ENCODE peak calls at places on chromosomes 12 and 14, in seven cellular contexts. One of them, this sample, is unnamed.

GRCh38 chr14:103126873-103127304 is 3.6 kb downstream of the TNFAIP2 start:
- DNase-seq in transverse colon: peak; percentile 71
- DNase-seq in body of pancreas: peak; percentile 87
- DNase-seq in tibial nerve: no peak
- DNase-seq in esophagus squamous epithelium: no peak
- DNase-seq in esophagus muscularis mucosa: no peak
- DNase-seq in HCT116: no peak
- DNase-seq in this sample: no peak

GRCh38 chr12:5511644-5512584 is 80.0 kb downstream of the NTF3 start:
- DNase-seq in esophagus muscularis mucosa: no peak
- DNase-seq in HCT116: peak; percentile 18
- DNase-seq in tibial nerve: no peak
- DNase-seq in transverse colon: peak; percentile 34
- DNase-seq in esophagus squamous epithelium: no peak
- DNase-seq in body of pancreas: no peak
- DNase-seq in this sample: peak; percentile 18

GRCh38 chr12:113740699-113741098 is 225.4 kb downstream of the RBM19 start:
- DNase-seq in tibial nerve: no peak
- DNase-seq in esophagus squamous epithelium: no peak
- DNase-seq in transverse colon: no peak
- DNase-seq in esophagus muscularis mucosa: no peak
- DNase-seq in body of pancreas: no peak
- DNase-seq in HCT116: no peak
- DNase-seq in this sample: no peak

GRCh38 chr14:105089746-105090492 is 24.7 kb upstream of the GPR132 start:
- DNase-seq in esophagus muscularis mucosa: no peak
- DNase-seq in tibial nerve: no peak
- DNase-seq in transverse colon: no peak
- DNase-seq in body of pancreas: no peak
- DNase-seq in esophagus squamous epithelium: no peak
- DNase-seq in HCT116: no peak
- DNase-seq in this sample: no peak

GRCh38 chr14:64671591-64671990 is 32.6 kb upstream of the PLEKHG3 start:
- DNase-seq in esophagus squamous epithelium: no peak
- DNase-seq in tibial nerve: no peak
- DNase-seq in esophagus muscularis mucosa: no peak
- DNase-seq in HCT116: peak; percentile 60
- DNase-seq in transverse colon: no peak
- DNase-seq in body of pancreas: peak; percentile 52
- DNase-seq in this sample: peak; percentile 84

GRCh38 chr14:51605575-51605974 is 46.1 kb upstream of the FRMD6 start:
- DNase-seq in HCT116: no peak
- DNase-seq in body of pancreas: no peak
- DNase-seq in esophagus muscularis mucosa: no peak
- DNase-seq in esophagus squamous epithelium: no peak
- DNase-seq in transverse colon: no peak
- DNase-seq in tibial nerve: no peak
- DNase-seq in this sample: no peak

GRCh38 chr14:92615451-92615850 is 101.9 kb downstream of the RIN3 start:
- DNase-seq in esophagus squamous epithelium: no peak
- DNase-seq in body of pancreas: no peak
- DNase-seq in tibial nerve: no peak
- DNase-seq in esophagus muscularis mucosa: no peak
- DNase-seq in HCT116: no peak
- DNase-seq in transverse colon: no peak
- DNase-seq in this sample: peak; percentile 14

GRCh38 chr12:172732-173161 is 41.2 kb downstream of the SLC6A12 start:
- DNase-seq in esophagus muscularis mucosa: no peak
- DNase-seq in transverse colon: no peak
- DNase-seq in esophagus squamous epithelium: no peak
- DNase-seq in HCT116: no peak
- DNase-seq in tibial nerve: no peak
- DNase-seq in body of pancreas: no peak
- DNase-seq in this sample: peak; percentile 73

GRCh38 chr14:104140213-104140462 is 1.8 kb downstream of the KIF26A start:
- DNase-seq in HCT116: no peak
- DNase-seq in esophagus squamous epithelium: no peak
- DNase-seq in transverse colon: no peak
- DNase-seq in esophagus muscularis mucosa: no peak
- DNase-seq in tibial nerve: no peak
- DNase-seq in body of pancreas: no peak
- DNase-seq in this sample: no peak

GRCh38 chr14:92443741-92444140 is 69.8 kb upstream of the RIN3 start:
- DNase-seq in esophagus muscularis mucosa: no peak
- DNase-seq in HCT116: no peak
- DNase-seq in tibial nerve: no peak
- DNase-seq in body of pancreas: no peak
- DNase-seq in esophagus squamous epithelium: no peak
- DNase-seq in transverse colon: no peak
- DNase-seq in this sample: no peak

GRCh38 chr12:19186722-19187661 is 57.5 kb downstream of the PLEKHA5 start:
- DNase-seq in body of pancreas: peak; percentile 13
- DNase-seq in tibial nerve: peak; percentile 32
- DNase-seq in transverse colon: no peak
- DNase-seq in HCT116: peak; percentile 31
- DNase-seq in esophagus squamous epithelium: no peak
- DNase-seq in esophagus muscularis mucosa: no peak
- DNase-seq in this sample: peak; percentile 69

GRCh38 chr14:80792756-80793155 is 148.8 kb downstream of the CEP128 start:
- DNase-seq in tibial nerve: no peak
- DNase-seq in esophagus squamous epithelium: no peak
- DNase-seq in body of pancreas: no peak
- DNase-seq in esophagus muscularis mucosa: no peak
- DNase-seq in transverse colon: no peak
- DNase-seq in HCT116: no peak
- DNase-seq in this sample: no peak

GRCh38 chr14:56065621-56066295 is 52.5 kb upstream of the PELI2 start:
- DNase-seq in body of pancreas: no peak
- DNase-seq in esophagus squamous epithelium: no peak
- DNase-seq in esophagus muscularis mucosa: no peak
- DNase-seq in HCT116: no peak
- DNase-seq in tibial nerve: no peak
- DNase-seq in transverse colon: no peak
- DNase-seq in this sample: no peak

GRCh38 chr12:112196476-112196875 is 71.1 kb downstream of the TRAFD1 start:
- DNase-seq in HCT116: no peak
- DNase-seq in tibial nerve: no peak
- DNase-seq in transverse colon: no peak
- DNase-seq in esophagus muscularis mucosa: no peak
- DNase-seq in body of pancreas: no peak
- DNase-seq in esophagus squamous epithelium: no peak
- DNase-seq in this sample: no peak

GRCh38 chr12:32069071-32069470 is 37.6 kb upstream of the BICD1 start:
- DNase-seq in body of pancreas: no peak
- DNase-seq in HCT116: no peak
- DNase-seq in esophagus muscularis mucosa: no peak
- DNase-seq in tibial nerve: no peak
- DNase-seq in esophagus squamous epithelium: no peak
- DNase-seq in transverse colon: no peak
- DNase-seq in this sample: no peak

GRCh38 chr12:78530065-78530765 is 334.4 kb upstream of the SYT1 start:
- DNase-seq in body of pancreas: peak; percentile 9
- DNase-seq in tibial nerve: no peak
- DNase-seq in HCT116: no peak
- DNase-seq in esophagus muscularis mucosa: no peak
- DNase-seq in transverse colon: no peak
- DNase-seq in esophagus squamous epithelium: no peak
- DNase-seq in this sample: no peak

GRCh38 chr12:114248527-114248926 is 157.4 kb downstream of the TBX5 start:
- DNase-seq in HCT116: no peak
- DNase-seq in transverse colon: no peak
- DNase-seq in esophagus squamous epithelium: no peak
- DNase-seq in body of pancreas: no peak
- DNase-seq in tibial nerve: no peak
- DNase-seq in esophagus muscularis mucosa: no peak
- DNase-seq in this sample: no peak

GRCh38 chr14:100303179-100303578 is 3.1 kb downstream of the SLC25A29 start:
- DNase-seq in transverse colon: no peak
- DNase-seq in esophagus muscularis mucosa: no peak
- DNase-seq in body of pancreas: no peak
- DNase-seq in tibial nerve: no peak
- DNase-seq in esophagus squamous epithelium: no peak
- DNase-seq in HCT116: no peak
- DNase-seq in this sample: peak; percentile 42

GRCh38 chr12:108514468-108514972 is 557 bp upstream of the FICD start:
- DNase-seq in tibial nerve: no peak
- DNase-seq in transverse colon: no peak
- DNase-seq in esophagus squamous epithelium: no peak
- DNase-seq in HCT116: no peak
- DNase-seq in body of pancreas: no peak
- DNase-seq in esophagus muscularis mucosa: no peak
- DNase-seq in this sample: no peak

DNA sequence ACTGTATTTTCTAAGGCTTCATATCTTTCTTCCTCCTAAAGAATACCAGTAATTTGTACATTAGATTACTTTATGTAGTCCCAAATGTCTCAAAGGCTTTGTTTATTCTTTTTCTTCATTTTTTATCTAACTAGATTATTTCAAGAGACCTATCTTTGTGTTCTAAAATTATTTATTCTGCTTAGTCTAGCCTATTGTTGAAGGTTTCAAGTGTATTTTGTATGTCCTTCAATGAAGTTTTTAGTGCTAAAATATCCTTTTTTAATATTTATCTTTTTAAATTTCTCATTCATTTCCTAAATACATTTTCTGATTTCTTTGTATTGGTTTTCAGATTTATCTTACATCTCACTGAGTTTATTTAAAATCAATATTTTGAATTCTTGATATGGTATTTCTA is 25.8 kb downstream of the OR4N5 start:
- DNase-seq in HCT116: no peak
- DNase-seq in esophagus squamous epithelium: no peak
- DNase-seq in body of pancreas: no peak
- DNase-seq in esophagus muscularis mucosa: no peak
- DNase-seq in tibial nerve: no peak
- DNase-seq in transverse colon: no peak
- DNase-seq in this sample: no peak
- H3K4me3 ChIP-seq in HCT116: no peak overlapping the region
- H3K4me3 ChIP-seq in esophagus squamous epithelium: no peak overlapping the region
- H3K4me3 ChIP-seq in body of pancreas: no peak overlapping the region
- H3K4me3 ChIP-seq in esophagus muscularis mucosa: no peak overlapping the region
- H3K4me3 ChIP-seq in tibial nerve: no peak overlapping the region
- H3K4me3 ChIP-seq in transverse colon: no peak overlapping the region
- H3K4me3 ChIP-seq in this sample: no peak overlapping the region

DNA sequence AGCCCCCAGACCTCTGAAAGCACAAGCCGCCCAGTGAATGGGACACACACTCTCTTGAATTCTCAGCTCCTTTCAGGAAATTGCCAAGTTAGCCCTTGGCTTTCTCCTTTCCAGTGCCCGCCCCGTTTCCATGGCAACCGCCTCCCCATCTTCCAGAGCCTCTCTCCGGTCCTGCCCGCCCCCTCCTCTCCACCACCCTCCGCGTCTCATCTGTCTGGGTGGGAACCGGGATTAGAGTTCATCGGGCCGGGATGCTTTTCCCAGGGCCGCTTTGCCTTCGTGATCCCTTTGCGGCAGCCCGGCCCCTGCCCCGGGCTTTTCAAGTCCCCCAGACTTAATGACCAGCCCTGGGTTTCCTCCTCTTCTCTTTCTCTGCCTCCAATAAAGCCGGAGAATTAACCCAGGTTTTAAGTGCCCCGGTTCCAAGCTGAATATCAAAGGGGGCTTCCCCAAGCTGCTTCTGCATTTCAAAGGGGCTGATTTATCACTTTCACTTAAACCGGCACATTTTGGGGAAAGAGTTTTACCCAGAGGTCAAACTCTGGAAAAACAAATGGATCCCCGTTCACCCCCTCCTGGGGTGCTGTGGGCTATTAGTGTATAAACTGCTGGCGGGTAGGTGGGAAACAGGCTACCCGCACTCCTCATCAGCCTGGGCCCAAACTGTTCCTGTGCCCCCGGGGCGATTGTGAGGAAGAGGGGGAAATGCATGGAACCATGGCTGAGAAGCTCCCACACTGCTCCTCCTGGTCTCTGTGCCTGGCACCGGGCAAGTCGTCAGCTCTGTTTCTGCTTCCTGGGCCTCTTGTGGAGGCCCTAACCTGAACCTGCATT is 101.6 kb downstream of the ZFP36L1 start:
- DNase-seq in HCT116: no peak
- DNase-seq in esophagus squamous epithelium: no peak
- DNase-seq in tibial nerve: no peak
- DNase-seq in body of pancreas: no peak
- DNase-seq in esophagus muscularis mucosa: no peak
- DNase-seq in transverse colon: no peak
- DNase-seq in this sample: no peak
- TF ChIP-seq POLR2A in HCT116: no peak
- TF ChIP-seq POLR2A in esophagus squamous epithelium: no peak
- TF ChIP-seq POLR2A in tibial nerve: no peak
- TF ChIP-seq POLR2A in body of pancreas: no peak
- TF ChIP-seq POLR2A in esophagus muscularis mucosa: no peak
- TF ChIP-seq POLR2A in transverse colon: no peak
- TF ChIP-seq POLR2A in this sample: no peak

GRCh38 chr12:22228022-22228875 is 106.3 kb downstream of the ST8SIA1 start:
- DNase-seq in tibial nerve: no peak
- DNase-seq in HCT116: no peak
- DNase-seq in esophagus squamous epithelium: no peak
- DNase-seq in transverse colon: no peak
- DNase-seq in esophagus muscularis mucosa: no peak
- DNase-seq in body of pancreas: no peak
- DNase-seq in this sample: no peak
- H3K4me3 ChIP-seq in tibial nerve: no peak overlapping the region
- H3K4me3 ChIP-seq in HCT116: no peak overlapping the region
- H3K4me3 ChIP-seq in esophagus squamous epithelium: no peak overlapping the region
- H3K4me3 ChIP-seq in transverse colon: no peak overlapping the region
- H3K4me3 ChIP-seq in esophagus muscularis mucosa: no peak overlapping the region
- H3K4me3 ChIP-seq in body of pancreas: no peak overlapping the region
- H3K4me3 ChIP-seq in this sample: no peak overlapping the region

GRCh38 chr12:49952396-49953055 is 2.0 kb downstream of the AQP2 start:
- DNase-seq in body of pancreas: no peak
- DNase-seq in esophagus muscularis mucosa: no peak
- DNase-seq in transverse colon: no peak
- DNase-seq in esophagus squamous epithelium: no peak
- DNase-seq in HCT116: no peak
- DNase-seq in tibial nerve: no peak
- DNase-seq in this sample: peak; percentile 62

GRCh38 chr12:49951411-49952105 is 1.0 kb downstream of the AQP2 start:
- DNase-seq in tibial nerve: no peak
- DNase-seq in transverse colon: no peak
- DNase-seq in esophagus squamous epithelium: no peak
- DNase-seq in esophagus muscularis mucosa: no peak
- DNase-seq in HCT116: no peak
- DNase-seq in body of pancreas: no peak
- DNase-seq in this sample: peak; percentile 89

GRCh38 chr12:49954863-49955830 is 4.6 kb downstream of the AQP2 start:
- DNase-seq in esophagus muscularis mucosa: no peak
- DNase-seq in HCT116: no peak
- DNase-seq in esophagus squamous epithelium: no peak
- DNase-seq in transverse colon: no peak
- DNase-seq in body of pancreas: no peak
- DNase-seq in tibial nerve: no peak
- DNase-seq in this sample: no peak

GRCh38 chr12:49953961-49954835 is 3.7 kb downstream of the AQP2 start:
- DNase-seq in esophagus muscularis mucosa: no peak
- DNase-seq in HCT116: no peak
- DNase-seq in transverse colon: no peak
- DNase-seq in tibial nerve: no peak
- DNase-seq in esophagus squamous epithelium: no peak
- DNase-seq in body of pancreas: no peak
- DNase-seq in this sample: no peak

GRCh38 chr12:49953146-49953545 is 2.6 kb downstream of the AQP2 start:
- DNase-seq in transverse colon: no peak
- DNase-seq in esophagus muscularis mucosa: no peak
- DNase-seq in tibial nerve: no peak
- DNase-seq in body of pancreas: no peak
- DNase-seq in HCT116: no peak
- DNase-seq in esophagus squamous epithelium: no peak
- DNase-seq in this sample: no peak
- TF ChIP-seq POLR2A in transverse colon: no peak
- TF ChIP-seq POLR2A in esophagus muscularis mucosa: no peak
- TF ChIP-seq POLR2A in tibial nerve: no peak
- TF ChIP-seq POLR2A in body of pancreas: no peak
- TF ChIP-seq POLR2A in HCT116: no peak
- TF ChIP-seq POLR2A in esophagus squamous epithelium: no peak
- TF ChIP-seq POLR2A in this sample: no peak

This sample was measured in NB4.